ENCODE peak calls at places on chromosome 9, in six cellular contexts. A is neuronal stem cell, O is mesendoderm, Z is IMR-90, L is H1, J is H9. G is an unnamed sample.

GRCh38 chr9:111833941-111834340 is 39.2 kb upstream of the SHOC1 start:
- DNase-seq in A (no peak), O (no peak), Z (peak; percentile 77), L (no peak), J (no peak), G (peak; percentile 59)

GRCh38 chr9:110351009-110351467 is 13.4 kb upstream of the TXNDC8 start:
- DNase-seq in A (no peak), O (peak; percentile 52), Z (peak; percentile 80), L (no peak), J (no peak), G (peak; percentile 73)

GRCh38 chr9:128136816-128137793 is 9.6 kb upstream of the PTGES2 start:
- DNase-seq in A (no peak), O (no peak), Z (peak; percentile 87), L (no peak), J (no peak), G (peak; percentile 82)

GRCh38 chr9:5562806-5563416 is 52.6 kb downstream of the PDCD1LG2 start:
- DNase-seq in A (no peak), O (peak; percentile 79), Z (no peak), L (no peak), J (no peak), G (no peak)

GRCh38 chr9:94872921-94873511 is 146.5 kb downstream of the AOPEP start:
- DNase-seq in A (no peak), O (no peak), Z (no peak), L (no peak), J (no peak), G (no peak)

GRCh38 chr9:22813520-22813919 is 366.9 kb downstream of the DMRTA1 start:
- DNase-seq in A (peak; percentile 18), O (peak; percentile 46), Z (peak; percentile 52), L (no peak), J (no peak), G (peak; percentile 6)

GRCh38 chr9:81480828-81481604 is 208.3 kb downstream of the TLE1 start:
- DNase-seq in A (no peak), O (no peak), Z (no peak), L (no peak), J (no peak), G (no peak)

GRCh38 chr9:121688149-121688680 is 36.8 kb downstream of the DAB2IP start:
- DNase-seq in A (no peak), O (no peak), Z (no peak), L (no peak), J (no peak), G (no peak)

GRCh38 chr9:15404171-15404570 is 18.5 kb upstream of the SNAPC3 start:
- DNase-seq in A (no peak), O (no peak), Z (no peak), L (no peak), J (no peak), G (no peak)

GRCh38 chr9:106588601-106589000 is 274.4 kb upstream of the ZNF462 start:
- DNase-seq in A (no peak), O (peak; percentile 78), Z (no peak), L (no peak), J (no peak), G (peak; percentile 63)

GRCh38 chr9:127495884-127496555 is 44.7 kb downstream of the LRSAM1 start:
- DNase-seq in A (no peak), O (no peak), Z (no peak), L (no peak), J (no peak), G (no peak)

GRCh38 chr9:7910426-7911015 is 110.9 kb upstream of the DMAC1 start:
- DNase-seq in A (no peak), O (peak; percentile 10), Z (no peak), L (no peak), J (no peak), G (no peak)

DNA sequence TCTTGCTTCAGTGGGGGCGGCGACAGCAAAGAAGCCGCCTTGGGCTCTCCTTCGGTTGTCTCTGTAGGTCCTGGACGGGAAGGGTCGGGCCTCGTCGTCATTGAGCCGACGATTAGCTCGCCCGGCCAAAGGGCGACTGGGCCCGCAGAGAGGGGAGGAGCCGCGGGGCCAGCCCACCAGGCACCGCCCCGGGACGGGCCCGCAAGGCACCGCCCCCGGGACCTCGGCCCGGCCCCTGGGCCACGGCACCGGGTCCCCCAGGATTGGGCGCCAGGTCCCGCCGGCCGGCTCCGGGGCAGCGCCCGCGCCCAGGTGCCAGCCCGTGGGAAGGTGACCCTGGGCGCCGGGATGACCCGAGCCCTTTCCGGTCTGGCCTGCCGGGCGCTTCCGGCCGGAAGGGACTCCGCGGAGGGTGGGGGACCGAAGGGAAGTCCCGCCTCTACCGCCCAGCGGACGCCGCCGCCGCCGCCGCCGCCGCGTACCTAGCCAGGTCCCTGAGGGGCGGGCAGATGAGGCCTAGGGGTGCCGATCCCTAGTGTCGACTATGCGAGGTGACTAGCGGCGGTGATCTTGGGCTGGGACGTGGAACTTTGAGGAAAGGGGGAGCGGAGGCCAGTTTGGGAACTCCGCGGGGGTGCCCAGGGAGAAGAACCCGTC is at the start of the genes GBA2 and RGP1:
- DNase-seq in A (peak; percentile 67), O (peak; percentile 86), Z (peak; percentile 43), L (peak; percentile 88), J (peak; percentile 83), G (peak; percentile 83)
- H3K4ac ChIP-seq in A (no peak within 1 kb of the TSS), O (peak within 1 kb of the TSS; percentile 89), Z (peak within 1 kb of the TSS; percentile 97), L (no peak within 1 kb of the TSS), J (no peak within 1 kb of the TSS), G (peak within 1 kb of the TSS; percentile 61)

DNA sequence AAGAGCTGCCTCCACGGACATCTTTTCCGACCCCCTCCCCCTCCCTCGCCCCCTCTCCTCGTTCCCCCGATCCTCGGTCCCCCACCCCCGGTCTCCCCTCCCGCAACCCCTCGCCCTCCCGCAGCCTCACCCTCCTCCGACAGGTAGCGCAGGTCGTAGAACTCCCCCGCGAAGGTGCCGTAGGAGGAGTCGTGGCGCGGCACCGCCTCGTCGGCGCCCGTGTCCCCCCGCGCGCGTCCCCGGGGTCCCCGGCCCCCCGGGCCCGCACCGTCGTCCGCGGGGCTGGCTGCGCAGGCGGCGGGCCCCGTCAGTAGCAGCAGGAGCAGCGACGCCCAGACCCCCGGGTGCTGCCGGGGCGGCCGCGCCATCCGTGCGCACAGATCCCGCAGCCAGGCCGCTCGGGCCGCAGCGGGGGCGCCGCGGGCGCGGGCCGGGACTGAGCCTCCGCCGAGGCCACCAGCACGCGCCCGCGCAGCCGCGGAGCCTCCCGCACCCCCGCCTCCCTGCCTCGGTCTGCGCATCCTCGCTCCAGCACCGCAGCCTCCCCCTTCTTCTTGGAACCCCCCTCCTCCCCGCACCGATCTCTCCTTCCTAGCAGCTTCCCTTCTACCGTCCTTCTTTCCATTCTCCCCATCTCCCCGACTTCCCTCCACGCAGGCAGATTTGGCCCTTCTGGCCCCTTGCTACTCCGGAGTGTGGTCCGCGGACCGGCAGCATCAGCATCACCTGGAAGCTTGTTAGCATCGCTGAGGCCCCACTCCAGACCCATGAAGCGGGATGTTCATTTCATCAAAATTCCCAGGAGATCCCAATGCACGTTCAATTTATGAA is at the start of gene FRRS1L:
- DNase-seq in A (peak; percentile 35), O (no peak), Z (no peak), L (peak; percentile 66), J (peak; percentile 56), G (no peak)
- H2BK15ac ChIP-seq in A (peak within 1 kb of the TSS; percentile 64), O (no peak within 1 kb of the TSS), Z (no peak within 1 kb of the TSS), L (no peak within 1 kb of the TSS), J (no peak within 1 kb of the TSS), G (no peak within 1 kb of the TSS)

GRCh38 chr9:133945977-133946753 is 46.0 kb downstream of the VAV2 start:
- DNase-seq in A (no peak), O (no peak), Z (no peak), L (no peak), J (no peak), G (no peak)
- H3K4ac ChIP-seq in A (no peak overlapping the region), O (no peak overlapping the region), Z (no peak overlapping the region), L (no peak overlapping the region), J (no peak overlapping the region), G (no peak overlapping the region)

GRCh38 chr9:114968710-114969109 is 38.3 kb upstream of the TNFSF8 start:
- DNase-seq in A (no peak), O (peak; percentile 73), Z (peak; percentile 17), L (no peak), J (no peak), G (peak; percentile 59)

GRCh38 chr9:114972510-114972909 is 42.1 kb upstream of the TNFSF8 start:
- DNase-seq in A (no peak), O (no peak), Z (no peak), L (no peak), J (no peak), G (no peak)

GRCh38 chr9:114973216-114973615 is 42.8 kb upstream of the TNFSF8 start:
- DNase-seq in A (no peak), O (no peak), Z (no peak), L (no peak), J (no peak), G (no peak)

GRCh38 chr9:114965565-114965964 is 35.2 kb upstream of the TNFSF8 start:
- DNase-seq in A (no peak), O (no peak), Z (no peak), L (no peak), J (no peak), G (no peak)

DNA sequence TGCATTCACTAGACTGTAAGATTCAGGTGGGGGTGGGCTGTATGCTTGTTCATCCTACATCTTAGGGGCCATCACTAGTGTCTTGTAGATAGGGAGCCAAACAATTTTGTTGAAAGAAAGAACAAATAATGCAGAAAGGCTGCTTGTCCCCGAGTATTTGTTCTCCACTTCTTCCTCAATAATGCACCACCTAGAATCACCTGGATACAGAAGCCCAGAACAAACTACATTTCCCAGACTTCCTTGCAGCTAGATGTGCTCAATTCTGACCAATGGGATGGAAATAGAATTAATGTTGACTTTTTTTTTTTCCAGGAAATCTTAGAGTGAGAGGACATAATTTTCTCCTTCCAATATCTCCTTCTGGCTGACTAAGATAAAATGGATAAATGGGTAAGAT is 38.9 kb upstream of the TNFSF8 start:
- DNase-seq in A (no peak), O (peak; percentile 28), Z (no peak), L (no peak), J (no peak), G (no peak)
- H2BK15ac ChIP-seq in A (no peak overlapping the region), O (no peak overlapping the region), Z (no peak overlapping the region), L (no peak overlapping the region), J (no peak overlapping the region), G (no peak overlapping the region)